ENCODE peak calls at places on chromosomes 7 and 10, in eight cellular contexts. One of them, this sample, is unnamed.

GRCh38 chr10:106612381-106612780 is 552.1 kb downstream of the SORCS1 start:
- ATAC-seq in T-cell: no peak
- ATAC-seq in HCT116: no peak
- ATAC-seq in activated naive CD8-positive, alpha-beta T cell treated with anti-CD3 and anti-CD28 coated beads, Interleukin-2, amount 50 U/mL, for 24 hours: no peak
- ATAC-seq in left ventricle myocardium superior: no peak
- ATAC-seq in right cardiac atrium: no peak
- ATAC-seq in CD4-positive, CD25-positive, alpha-beta regulatory T cell: no peak
- ATAC-seq in body of pancreas: no peak
- ATAC-seq in this sample: no peak

GRCh38 chr10:57973451-57973850 is 294.2 kb downstream of the IPMK start:
- ATAC-seq in T-cell: no peak
- ATAC-seq in body of pancreas: no peak
- ATAC-seq in right cardiac atrium: no peak
- ATAC-seq in CD4-positive, CD25-positive, alpha-beta regulatory T cell: no peak
- ATAC-seq in left ventricle myocardium superior: no peak
- ATAC-seq in activated naive CD8-positive, alpha-beta T cell treated with anti-CD3 and anti-CD28 coated beads, Interleukin-2, amount 50 U/mL, for 24 hours: no peak
- ATAC-seq in HCT116: no peak
- ATAC-seq in this sample: no peak

GRCh38 chr10:85047979-85048378 is 719.6 kb downstream of the CCSER2 start:
- ATAC-seq in activated naive CD8-positive, alpha-beta T cell treated with anti-CD3 and anti-CD28 coated beads, Interleukin-2, amount 50 U/mL, for 24 hours: no peak
- ATAC-seq in body of pancreas: no peak
- ATAC-seq in left ventricle myocardium superior: peak; percentile 31
- ATAC-seq in HCT116: no peak
- ATAC-seq in T-cell: no peak
- ATAC-seq in CD4-positive, CD25-positive, alpha-beta regulatory T cell: no peak
- ATAC-seq in right cardiac atrium: no peak
- ATAC-seq in this sample: no peak

GRCh38 chr10:28280652-28281051 is 22.2 kb downstream of the MPP7 start:
- ATAC-seq in right cardiac atrium: no peak
- ATAC-seq in body of pancreas: no peak
- ATAC-seq in activated naive CD8-positive, alpha-beta T cell treated with anti-CD3 and anti-CD28 coated beads, Interleukin-2, amount 50 U/mL, for 24 hours: no peak
- ATAC-seq in left ventricle myocardium superior: peak; percentile 21
- ATAC-seq in CD4-positive, CD25-positive, alpha-beta regulatory T cell: no peak
- ATAC-seq in HCT116: no peak
- ATAC-seq in T-cell: no peak
- ATAC-seq in this sample: no peak

GRCh38 chr10:8071006-8071405 is 16.5 kb downstream of the GATA3 start:
- ATAC-seq in left ventricle myocardium superior: no peak
- ATAC-seq in CD4-positive, CD25-positive, alpha-beta regulatory T cell: no peak
- ATAC-seq in activated naive CD8-positive, alpha-beta T cell treated with anti-CD3 and anti-CD28 coated beads, Interleukin-2, amount 50 U/mL, for 24 hours: no peak
- ATAC-seq in right cardiac atrium: no peak
- ATAC-seq in body of pancreas: no peak
- ATAC-seq in T-cell: no peak
- ATAC-seq in HCT116: no peak
- ATAC-seq in this sample: no peak

GRCh38 chr10:36441557-36441956 is 683.8 kb upstream of the ANKRD30A start:
- ATAC-seq in body of pancreas: peak; percentile 71
- ATAC-seq in right cardiac atrium: peak; percentile 93
- ATAC-seq in HCT116: no peak
- ATAC-seq in T-cell: no peak
- ATAC-seq in CD4-positive, CD25-positive, alpha-beta regulatory T cell: no peak
- ATAC-seq in left ventricle myocardium superior: peak; percentile 97
- ATAC-seq in activated naive CD8-positive, alpha-beta T cell treated with anti-CD3 and anti-CD28 coated beads, Interleukin-2, amount 50 U/mL, for 24 hours: no peak
- ATAC-seq in this sample: no peak

GRCh38 chr7:118152149-118152548 is 31.8 kb upstream of the LSM8 start:
- ATAC-seq in left ventricle myocardium superior: no peak
- ATAC-seq in HCT116: no peak
- ATAC-seq in body of pancreas: no peak
- ATAC-seq in T-cell: no peak
- ATAC-seq in right cardiac atrium: no peak
- ATAC-seq in activated naive CD8-positive, alpha-beta T cell treated with anti-CD3 and anti-CD28 coated beads, Interleukin-2, amount 50 U/mL, for 24 hours: no peak
- ATAC-seq in CD4-positive, CD25-positive, alpha-beta regulatory T cell: no peak
- ATAC-seq in this sample: no peak

GRCh38 chr10:106696239-106696638 is 468.3 kb downstream of the SORCS1 start:
- ATAC-seq in T-cell: no peak
- ATAC-seq in activated naive CD8-positive, alpha-beta T cell treated with anti-CD3 and anti-CD28 coated beads, Interleukin-2, amount 50 U/mL, for 24 hours: no peak
- ATAC-seq in HCT116: no peak
- ATAC-seq in body of pancreas: no peak
- ATAC-seq in CD4-positive, CD25-positive, alpha-beta regulatory T cell: no peak
- ATAC-seq in right cardiac atrium: no peak
- ATAC-seq in left ventricle myocardium superior: no peak
- ATAC-seq in this sample: no peak

GRCh38 chr10:95300140-95300539 is 9.3 kb upstream of the PDLIM1 start:
- ATAC-seq in HCT116: no peak
- ATAC-seq in body of pancreas: no peak
- ATAC-seq in right cardiac atrium: no peak
- ATAC-seq in activated naive CD8-positive, alpha-beta T cell treated with anti-CD3 and anti-CD28 coated beads, Interleukin-2, amount 50 U/mL, for 24 hours: no peak
- ATAC-seq in CD4-positive, CD25-positive, alpha-beta regulatory T cell: no peak
- ATAC-seq in T-cell: no peak
- ATAC-seq in left ventricle myocardium superior: no peak
- ATAC-seq in this sample: no peak

GRCh38 chr10:78353636-78354035 is 320.0 kb downstream of the RPS24 start:
- ATAC-seq in HCT116: no peak
- ATAC-seq in body of pancreas: no peak
- ATAC-seq in right cardiac atrium: no peak
- ATAC-seq in T-cell: no peak
- ATAC-seq in activated naive CD8-positive, alpha-beta T cell treated with anti-CD3 and anti-CD28 coated beads, Interleukin-2, amount 50 U/mL, for 24 hours: no peak
- ATAC-seq in CD4-positive, CD25-positive, alpha-beta regulatory T cell: no peak
- ATAC-seq in left ventricle myocardium superior: no peak
- ATAC-seq in this sample: no peak

GRCh38 chr10:79459243-79459642 is 13.8 kb upstream of the ZCCHC24 start:
- ATAC-seq in activated naive CD8-positive, alpha-beta T cell treated with anti-CD3 and anti-CD28 coated beads, Interleukin-2, amount 50 U/mL, for 24 hours: no peak
- ATAC-seq in HCT116: no peak
- ATAC-seq in right cardiac atrium: peak; percentile 22
- ATAC-seq in left ventricle myocardium superior: no peak
- ATAC-seq in T-cell: no peak
- ATAC-seq in body of pancreas: no peak
- ATAC-seq in CD4-positive, CD25-positive, alpha-beta regulatory T cell: no peak
- ATAC-seq in this sample: no peak

GRCh38 chr10:97356318-97356914 is 21.9 kb upstream of the FRAT2 start:
- ATAC-seq in activated naive CD8-positive, alpha-beta T cell treated with anti-CD3 and anti-CD28 coated beads, Interleukin-2, amount 50 U/mL, for 24 hours: no peak
- ATAC-seq in T-cell: peak; percentile 24
- ATAC-seq in right cardiac atrium: no peak
- ATAC-seq in left ventricle myocardium superior: no peak
- ATAC-seq in HCT116: no peak
- ATAC-seq in CD4-positive, CD25-positive, alpha-beta regulatory T cell: no peak
- ATAC-seq in body of pancreas: no peak
- ATAC-seq in this sample: no peak

This sample was measured in stimulated activated memory B cell treated with anti-CD40 and anti-IgM and Interleukin-4, amounts not matched to agents 10 μg/mL and 1 μg/mL and 100 μg/mL, for 72 hours.